ENCODE peak calls at places on chromosomes 5 and 9, in four cellular contexts. J is ovary, D is SK-N-SH, N is B cell. F is an unnamed sample.

GRCh38 chr9:110814159-110814558 is 145.6 kb downstream of the MUSK start:
- DNase-seq in J (no peak), D (no peak), N (no peak), F (no peak)

GRCh38 chr9:27726244-27727141 is 153.2 kb upstream of the C9orf72 start:
- DNase-seq in J (peak), D (peak), N (peak), F (peak)

GRCh38 chr9:99030082-99030481 is 74.8 kb upstream of the TGFBR1 start:
- DNase-seq in J (no peak), D (no peak), N (no peak), F (no peak)

GRCh38 chr5:78286288-78286687 is 8.2 kb downstream of the AP3B1 start:
- DNase-seq in J (no peak), D (no peak), N (no peak), F (peak)

GRCh38 chr9:76886318-76886717 is 19.6 kb downstream of the PRUNE2 start:
- DNase-seq in J (no peak), D (no peak), N (no peak), F (no peak)

GRCh38 chr9:83511051-83511450 is 27.1 kb downstream of the FRMD3 start:
- DNase-seq in J (no peak), D (no peak), N (no peak), F (no peak)

GRCh38 chr9:86629530-86629929 is 275.3 kb upstream of the TUT7 start:
- DNase-seq in J (no peak), D (no peak), N (no peak), F (no peak)

GRCh38 chr5:56876325-56876724 is 33.1 kb upstream of the SETD9 start:
- DNase-seq in J (no peak), D (no peak), N (no peak), F (no peak)

GRCh38 chr5:147321569-147321968 is 86.7 kb downstream of the STK32A start:
- DNase-seq in J (no peak), D (no peak), N (no peak), F (no peak)

GRCh38 chr5:55344392-55344992 is 36.7 kb downstream of the MTREX start:
- DNase-seq in J (peak), D (peak), N (peak), F (peak)

GRCh38 chr9:5015934-5016333 is 30.9 kb downstream of the JAK2 start:
- DNase-seq in J (no peak), D (no peak), N (no peak), F (no peak)

GRCh38 chr9:91151014-91151740 is 210.5 kb downstream of the AUH start:
- DNase-seq in J (no peak), D (no peak), N (peak), F (peak)

GRCh38 chr5:30414078-30414477 is 779.4 kb upstream of the CDH6 start:
- DNase-seq in J (no peak), D (no peak), N (no peak), F (no peak)

GRCh38 chr9:116543731-116544400 is 143.2 kb upstream of the TRIM32 start:
- DNase-seq in J (no peak), D (no peak), N (no peak), F (no peak)

GRCh38 chr5:132883261-132883834 is 9.9 kb downstream of the LEAP2 start:
- DNase-seq in J (no peak), D (peak), N (peak), F (peak)

GRCh38 chr9:124180557-124180956 is 77.2 kb upstream of the NEK6 start:
- DNase-seq in J (no peak), D (peak), N (no peak), F (no peak)

GRCh38 chr5:172284275-172284971 is 859 bp upstream of the UBTD2 start:
- DNase-seq in J (no peak), D (no peak), N (no peak), F (peak)

GRCh38 chr5:135376961-135377621 is 21.9 kb downstream of the MACROH2A1 start:
- DNase-seq in J (no peak), D (peak), N (no peak), F (peak)

GRCh38 chr9:89138463-89139390 is 39.9 kb downstream of the SHC3 start:
- DNase-seq in J (no peak), D (no peak), N (no peak), F (no peak)

GRCh38 chr5:147481376-147481775 is 28.5 kb downstream of the DPYSL3 start:
- DNase-seq in J (no peak), D (no peak), N (no peak), F (no peak)

GRCh38 chr5:172647341-172648007 is 6.4 kb downstream of the NEURL1B start:
- DNase-seq in J (no peak), D (no peak), N (no peak), F (no peak)

GRCh38 chr5:88660326-88660946 is 222.5 kb downstream of the MEF2C start:
- DNase-seq in J (no peak), D (no peak), N (peak), F (peak)

GRCh38 chr5:179227578-179228311 is 117.5 kb downstream of the ADAMTS2 start:
- DNase-seq in J (peak), D (peak), N (no peak), F (no peak)

GRCh38 chr9:75979362-75979761 is 88.9 kb downstream of the PCSK5 start:
- DNase-seq in J (no peak), D (no peak), N (no peak), F (peak)

GRCh38 chr9:272251-273213 is 57.9 kb downstream of the DOCK8 start:
- DNase-seq in J (no peak), D (no peak), N (peak), F (peak)

GRCh38 chr5:56818409-56819026 is 3.2 kb downstream of the MAP3K1 start:
- DNase-seq in J (no peak), D (no peak), N (no peak), F (no peak)

GRCh38 chr5:40904205-40904993 is 4.9 kb upstream of the C7 start:
- DNase-seq in J (peak), D (peak), N (peak), F (peak)

GRCh38 chr5:126659805-126660483 is 59.2 kb downstream of the PHAX start:
- DNase-seq in J (no peak), D (no peak), N (no peak), F (no peak)

DNA sequence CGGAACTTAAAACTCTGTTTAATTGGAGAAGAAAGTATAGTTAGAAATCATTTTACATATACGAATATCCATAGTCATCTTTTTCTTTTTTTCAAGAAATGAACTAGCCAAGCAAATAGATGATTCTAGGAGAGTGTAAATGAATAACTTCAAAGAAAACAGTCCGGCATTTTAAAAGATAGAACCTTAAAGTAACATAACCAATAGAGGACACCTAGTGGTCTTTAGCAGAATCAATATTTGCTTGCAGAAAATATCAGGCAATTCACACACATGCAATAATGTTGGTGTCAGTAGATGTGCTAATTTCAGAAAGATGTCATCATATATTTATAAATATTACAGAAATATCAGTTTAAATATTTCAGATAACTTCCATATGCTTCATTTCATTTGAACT is 57.1 kb downstream of the HCN1 start:
- DNase-seq in J (no peak), D (peak), N (no peak), F (no peak)
- TF ChIP-seq CTCF in J (no peak), D (peak), N (no peak), F (no peak)

GRCh38 chr9:121564861-121565260 is 65.2 kb upstream of the GGTA1 start:
- DNase-seq in J (no peak), D (no peak), N (no peak), F (no peak)
- TF ChIP-seq CTCF in J (no peak), D (no peak), N (no peak), F (no peak)

DNA sequence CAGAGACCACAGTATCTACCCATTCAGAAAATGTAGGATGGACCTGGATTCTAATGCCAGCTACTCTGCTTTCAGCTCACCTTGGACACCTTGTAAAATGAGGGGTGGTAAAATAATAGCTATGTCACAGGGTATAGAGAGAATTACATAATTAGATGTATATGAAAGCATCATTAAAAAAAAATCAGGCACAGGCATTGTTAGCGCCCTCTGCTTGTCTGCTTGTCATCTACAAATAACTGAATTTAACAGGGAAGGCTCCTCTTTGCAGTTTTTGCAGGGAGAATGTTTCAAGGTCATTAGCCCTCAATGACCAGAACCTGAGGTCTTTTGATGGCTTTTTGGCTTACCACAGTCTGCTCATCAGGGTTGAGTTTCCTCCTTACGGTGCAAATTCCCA is 58.0 kb downstream of the GPR21 start:
- DNase-seq in J (no peak), D (no peak), N (no peak), F (no peak)
- TF ChIP-seq CTCF in J (no peak), D (peak), N (no peak), F (no peak)

GRCh38 chr5:38802125-38802524 is 43.7 kb upstream of the OSMR start:
- DNase-seq in J (no peak), D (no peak), N (no peak), F (no peak)
- TF ChIP-seq CTCF in J (no peak), D (no peak), N (no peak), F (no peak)

GRCh38 chr5:105131045-105131444 is 1568.5 kb upstream of the NUDT12 start:
- DNase-seq in J (no peak), D (no peak), N (no peak), F (no peak)

GRCh38 chr5:105132578-105132977 is 1570.0 kb upstream of the NUDT12 start:
- DNase-seq in J (no peak), D (no peak), N (no peak), F (no peak)

GRCh38 chr5:105134328-105134727 is 1571.7 kb upstream of the NUDT12 start:
- DNase-seq in J (no peak), D (no peak), N (no peak), F (no peak)

DNA sequence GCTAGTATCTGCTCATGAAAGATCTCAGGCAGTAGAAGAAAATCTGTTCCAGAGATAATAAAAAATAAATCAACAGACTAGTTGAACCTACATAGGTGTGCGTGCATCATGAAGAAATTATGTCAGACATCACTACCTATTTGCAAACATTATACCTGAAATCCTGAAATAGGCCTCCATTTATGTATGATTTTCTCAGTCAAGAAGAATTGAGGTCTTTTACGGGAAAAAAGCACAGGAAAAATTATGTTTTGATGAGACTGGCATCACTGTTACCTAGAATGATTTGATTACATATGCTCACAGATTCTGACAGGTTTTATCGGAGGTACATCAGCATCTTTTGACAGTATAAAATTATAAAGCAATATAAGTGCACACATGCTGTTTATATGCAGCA is 1570.5 kb upstream of the NUDT12 start:
- DNase-seq in J (no peak), D (no peak), N (no peak), F (no peak)
- TF ChIP-seq CTCF in J (no peak), D (no peak), N (no peak), F (no peak)

GRCh38 chr5:6525910-6526309 is 77.3 kb downstream of the UBE2QL1 start:
- DNase-seq in J (no peak), D (peak), N (no peak), F (no peak)
- TF ChIP-seq CTCF in J (no peak), D (peak), N (no peak), F (no peak)

GRCh38 chr5:153714732-153715287 is 224.3 kb downstream of the GRIA1 start:
- DNase-seq in J (no peak), D (no peak), N (no peak), F (no peak)
- TF ChIP-seq CTCF in J (no peak), D (no peak), N (no peak), F (no peak)

DNA sequence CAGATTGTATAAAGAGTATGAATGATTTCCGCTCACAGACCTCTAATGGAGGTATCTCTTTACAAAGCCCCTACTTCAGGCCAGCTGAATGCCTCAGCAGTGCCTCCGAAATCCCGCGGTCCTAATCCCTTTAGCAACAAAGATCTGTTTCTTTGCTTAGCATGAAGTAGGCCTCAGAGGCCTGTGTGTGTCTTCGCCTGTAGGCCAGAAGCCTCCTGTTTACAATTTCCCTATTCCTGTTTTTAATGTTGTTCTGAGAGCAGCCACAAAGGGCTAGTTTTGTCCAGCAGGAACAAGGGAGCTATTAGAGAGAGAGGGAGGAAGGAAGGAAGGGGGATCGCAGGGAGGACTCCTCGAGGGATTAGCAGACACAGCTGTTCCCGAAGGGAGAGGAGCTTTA is 166.4 kb upstream of the SPRY4 start:
- DNase-seq in J (no peak), D (no peak), N (no peak), F (no peak)
- TF ChIP-seq CTCF in J (no peak), D (no peak), N (no peak), F (no peak)

F was measured in activated CD8-positive, alpha-beta T cell treated with anti-CD3 and anti-CD28 coated beads for 36 hours.